ENCODE peak calls at places on chromosomes 4 and X, in four cellular contexts. L, A, S and D are unnamed samples.

GRCh38 chr4:157220026-157220881 is at the start of gene GRIA2:
- DNase-seq in L (peak; percentile 52), A (no peak), S (peak; percentile 79), D (no peak)

GRCh38 chrX:350534-351321 is 32.1 kb upstream of the GTPBP6 start:
- DNase-seq in L (no peak), A (no peak), S (peak; percentile 65), D (no peak)

GRCh38 chr4:141802324-141802723 is 165.9 kb downstream of the IL15 start:
- DNase-seq in L (peak; percentile 52), A (no peak), S (no peak), D (no peak)

GRCh38 chrX:24963823-24964222 is 51.9 kb downstream of the ARX start:
- DNase-seq in L (no peak), A (no peak), S (no peak), D (no peak)

GRCh38 chrX:40931921-40932320 is 153.3 kb upstream of the USP9X start:
- DNase-seq in L (no peak), A (no peak), S (no peak), D (peak; percentile 22)

GRCh38 chr4:26648260-26648659 is 64.4 kb downstream of the TBC1D19 start:
- DNase-seq in L (no peak), A (no peak), S (no peak), D (no peak)

GRCh38 chr4:141807073-141807472 is 170.7 kb downstream of the IL15 start:
- DNase-seq in L (peak; percentile 52), A (no peak), S (no peak), D (no peak)

GRCh38 chr4:89922881-89923280 is 28.2 kb downstream of the MMRN1 start:
- DNase-seq in L (no peak), A (no peak), S (no peak), D (no peak)

GRCh38 chr4:88613417-88613875 is 21.2 kb downstream of the HERC3 start:
- DNase-seq in L (no peak), A (no peak), S (no peak), D (peak; percentile 75)
- H3K4me3 ChIP-seq in L (no peak overlapping the region), A (no peak overlapping the region), S (no peak overlapping the region), D (peak overlapping the region; percentile 11)

DNA sequence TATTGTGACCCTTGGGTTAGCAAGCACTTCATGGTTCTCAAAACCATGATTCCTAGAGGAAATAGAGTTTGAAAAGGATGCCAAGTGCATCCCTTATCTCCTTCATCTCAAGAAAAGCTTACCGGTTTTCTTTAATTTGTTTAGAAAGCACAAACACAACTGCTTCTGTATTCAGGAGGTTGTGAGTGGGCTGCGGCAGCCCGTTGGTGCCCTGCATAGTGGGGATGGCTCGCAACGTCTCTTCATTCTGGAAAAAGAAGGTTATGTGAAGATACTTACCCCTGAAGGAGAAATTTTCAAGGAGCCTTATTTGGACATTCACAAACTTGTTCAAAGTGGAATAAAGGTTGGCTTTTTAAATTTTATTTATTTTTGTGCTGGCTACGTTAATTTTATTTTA is 13.5 kb downstream of the HHIP start:
- DNase-seq in L (no peak), A (no peak), S (no peak), D (peak; percentile 52)
- H3K4me3 ChIP-seq in L (no peak overlapping the region), A (no peak overlapping the region), S (no peak overlapping the region), D (peak overlapping the region; percentile 52)

GRCh38 chrX:154596290-154596929 is 11.5 kb downstream of the CTAG1A start:
- DNase-seq in L (no peak), A (no peak), S (peak; percentile 80), D (peak; percentile 52)
- H3K4me3 ChIP-seq in L (no peak overlapping the region), A (no peak overlapping the region), S (no peak overlapping the region), D (no peak overlapping the region)

GRCh38 chr4:124997124-124997523 is 284.6 kb upstream of the ANKRD50 start:
- DNase-seq in L (no peak), A (no peak), S (no peak), D (no peak)
- H3K4me3 ChIP-seq in L (no peak overlapping the region), A (no peak overlapping the region), S (no peak overlapping the region), D (no peak overlapping the region)

GRCh38 chrX:100636321-100636991 is at the start of gene TSPAN6:
- DNase-seq in L (peak; percentile 89), A (peak; percentile 89), S (peak; percentile 83), D (no peak)

GRCh38 chrX:100635040-100635439 is 1.6 kb downstream of the TSPAN6 start:
- DNase-seq in L (no peak), A (no peak), S (no peak), D (no peak)

GRCh38 chrX:100635989-100636320 is 651 bp downstream of the TSPAN6 start:
- DNase-seq in L (no peak), A (no peak), S (no peak), D (no peak)
- H3K4me3 ChIP-seq in L (peak overlapping the region; percentile 68), A (peak overlapping the region; percentile 51), S (peak overlapping the region; percentile 72), D (no peak overlapping the region)